ENCODE peak calls at places on chromosome 2, in eight cellular contexts. One of them, this sample, is unnamed.

GRCh38 chr2:172449916-172450550 is 22.6 kb downstream of the ITGA6 start:
- DNase-seq in thyroid gland: no peak
- DNase-seq in CD4-positive, alpha-beta memory T cell: no peak
- DNase-seq in heart left ventricle: no peak
- DNase-seq in left ventricle myocardium inferior: no peak
- DNase-seq in aorta: no peak
- DNase-seq in kidney: no peak
- DNase-seq in transverse colon: no peak
- DNase-seq in this sample: no peak

GRCh38 chr2:172178035-172178434 is 75.3 kb upstream of the DLX2 start:
- DNase-seq in thyroid gland: no peak
- DNase-seq in CD4-positive, alpha-beta memory T cell: no peak
- DNase-seq in heart left ventricle: no peak
- DNase-seq in left ventricle myocardium inferior: no peak
- DNase-seq in aorta: no peak
- DNase-seq in kidney: no peak
- DNase-seq in transverse colon: no peak
- DNase-seq in this sample: no peak

GRCh38 chr2:21411796-21412195 is 288.0 kb downstream of the TDRD15 start:
- DNase-seq in thyroid gland: no peak
- DNase-seq in CD4-positive, alpha-beta memory T cell: no peak
- DNase-seq in heart left ventricle: no peak
- DNase-seq in left ventricle myocardium inferior: no peak
- DNase-seq in aorta: no peak
- DNase-seq in kidney: no peak
- DNase-seq in transverse colon: no peak
- DNase-seq in this sample: no peak

GRCh38 chr2:224584111-224584764 is 925 bp downstream of the CUL3 start:
- DNase-seq in thyroid gland: peak; percentile 38
- DNase-seq in CD4-positive, alpha-beta memory T cell: peak; percentile 21
- DNase-seq in heart left ventricle: no peak
- DNase-seq in left ventricle myocardium inferior: peak; percentile 30
- DNase-seq in aorta: no peak
- DNase-seq in kidney: no peak
- DNase-seq in transverse colon: peak; percentile 36
- DNase-seq in this sample: peak; percentile 47

GRCh38 chr2:105179469-105180372 is 61.8 kb upstream of the GPR45 start:
- DNase-seq in thyroid gland: peak; percentile 65
- DNase-seq in CD4-positive, alpha-beta memory T cell: no peak
- DNase-seq in heart left ventricle: no peak
- DNase-seq in left ventricle myocardium inferior: no peak
- DNase-seq in aorta: no peak
- DNase-seq in kidney: peak; percentile 79
- DNase-seq in transverse colon: peak; percentile 55
- DNase-seq in this sample: peak; percentile 70

GRCh38 chr2:224389317-224389716 is 12.6 kb downstream of the FAM124B start:
- DNase-seq in thyroid gland: no peak
- DNase-seq in CD4-positive, alpha-beta memory T cell: no peak
- DNase-seq in heart left ventricle: no peak
- DNase-seq in left ventricle myocardium inferior: no peak
- DNase-seq in aorta: no peak
- DNase-seq in kidney: no peak
- DNase-seq in transverse colon: no peak
- DNase-seq in this sample: no peak

GRCh38 chr2:237858294-237859081 is 935 bp upstream of the RAMP1 start:
- DNase-seq in thyroid gland: peak; percentile 69
- DNase-seq in CD4-positive, alpha-beta memory T cell: peak; percentile 43
- DNase-seq in heart left ventricle: peak; percentile 67
- DNase-seq in left ventricle myocardium inferior: peak; percentile 50
- DNase-seq in aorta: peak; percentile 87
- DNase-seq in kidney: peak; percentile 84
- DNase-seq in transverse colon: peak; percentile 64
- DNase-seq in this sample: peak; percentile 54

GRCh38 chr2:72084584-72084976 is 63.1 kb downstream of the CYP26B1 start:
- DNase-seq in thyroid gland: no peak
- DNase-seq in CD4-positive, alpha-beta memory T cell: no peak
- DNase-seq in heart left ventricle: no peak
- DNase-seq in left ventricle myocardium inferior: no peak
- DNase-seq in aorta: no peak
- DNase-seq in kidney: no peak
- DNase-seq in transverse colon: no peak
- DNase-seq in this sample: no peak

GRCh38 chr2:45331034-45331786 is 279.9 kb downstream of the SRBD1 start:
- DNase-seq in thyroid gland: no peak
- DNase-seq in CD4-positive, alpha-beta memory T cell: no peak
- DNase-seq in heart left ventricle: no peak
- DNase-seq in left ventricle myocardium inferior: no peak
- DNase-seq in aorta: no peak
- DNase-seq in kidney: no peak
- DNase-seq in transverse colon: no peak
- DNase-seq in this sample: peak; percentile 33

GRCh38 chr2:167331636-167332232 is 443.5 kb downstream of the XIRP2 start:
- DNase-seq in thyroid gland: no peak
- DNase-seq in CD4-positive, alpha-beta memory T cell: no peak
- DNase-seq in heart left ventricle: no peak
- DNase-seq in left ventricle myocardium inferior: no peak
- DNase-seq in aorta: no peak
- DNase-seq in kidney: peak; percentile 7
- DNase-seq in transverse colon: peak; percentile 22
- DNase-seq in this sample: no peak

GRCh38 chr2:111165084-111165483 is 44.4 kb downstream of the BCL2L11 start:
- DNase-seq in thyroid gland: peak; percentile 39
- DNase-seq in CD4-positive, alpha-beta memory T cell: no peak
- DNase-seq in heart left ventricle: peak; percentile 76
- DNase-seq in left ventricle myocardium inferior: peak; percentile 62
- DNase-seq in aorta: no peak
- DNase-seq in kidney: no peak
- DNase-seq in transverse colon: no peak
- DNase-seq in this sample: no peak

GRCh38 chr2:240138275-240138984 is 2.0 kb downstream of the OTOS start:
- DNase-seq in thyroid gland: no peak
- DNase-seq in CD4-positive, alpha-beta memory T cell: no peak
- DNase-seq in heart left ventricle: no peak
- DNase-seq in left ventricle myocardium inferior: no peak
- DNase-seq in aorta: peak; percentile 50
- DNase-seq in kidney: peak; percentile 42
- DNase-seq in transverse colon: no peak
- DNase-seq in this sample: no peak

GRCh38 chr2:157871415-157871814 is 4.7 kb downstream of the ACVR1 start:
- DNase-seq in thyroid gland: no peak
- DNase-seq in CD4-positive, alpha-beta memory T cell: no peak
- DNase-seq in heart left ventricle: no peak
- DNase-seq in left ventricle myocardium inferior: no peak
- DNase-seq in aorta: no peak
- DNase-seq in kidney: no peak
- DNase-seq in transverse colon: no peak
- DNase-seq in this sample: no peak

GRCh38 chr2:240525802-240526201 is 32.0 kb downstream of the ANKMY1 start:
- DNase-seq in thyroid gland: no peak
- DNase-seq in CD4-positive, alpha-beta memory T cell: no peak
- DNase-seq in heart left ventricle: no peak
- DNase-seq in left ventricle myocardium inferior: no peak
- DNase-seq in aorta: peak; percentile 61
- DNase-seq in kidney: no peak
- DNase-seq in transverse colon: no peak
- DNase-seq in this sample: no peak

GRCh38 chr2:23404426-23404825 is 19.4 kb downstream of the KLHL29 start:
- DNase-seq in thyroid gland: no peak
- DNase-seq in CD4-positive, alpha-beta memory T cell: no peak
- DNase-seq in heart left ventricle: no peak
- DNase-seq in left ventricle myocardium inferior: no peak
- DNase-seq in aorta: no peak
- DNase-seq in kidney: no peak
- DNase-seq in transverse colon: peak; percentile 71
- DNase-seq in this sample: peak; percentile 45

GRCh38 chr2:36695746-36696415 is 626 bp upstream of the VIT start:
- DNase-seq in thyroid gland: no peak
- DNase-seq in CD4-positive, alpha-beta memory T cell: no peak
- DNase-seq in heart left ventricle: no peak
- DNase-seq in left ventricle myocardium inferior: no peak
- DNase-seq in aorta: no peak
- DNase-seq in kidney: no peak
- DNase-seq in transverse colon: no peak
- DNase-seq in this sample: no peak

GRCh38 chr2:62042944-62043343 is 137.5 kb downstream of the COMMD1 start:
- DNase-seq in thyroid gland: no peak
- DNase-seq in CD4-positive, alpha-beta memory T cell: no peak
- DNase-seq in heart left ventricle: no peak
- DNase-seq in left ventricle myocardium inferior: no peak
- DNase-seq in aorta: no peak
- DNase-seq in kidney: no peak
- DNase-seq in transverse colon: no peak
- DNase-seq in this sample: no peak

GRCh38 chr2:27379840-27380625 is 501 bp downstream of the ZNF513 start:
- DNase-seq in thyroid gland: peak; percentile 64
- DNase-seq in CD4-positive, alpha-beta memory T cell: peak; percentile 31
- DNase-seq in heart left ventricle: peak; percentile 89
- DNase-seq in left ventricle myocardium inferior: peak; percentile 70
- DNase-seq in aorta: peak; percentile 92
- DNase-seq in kidney: peak; percentile 93
- DNase-seq in transverse colon: peak; percentile 73
- DNase-seq in this sample: peak; percentile 84

GRCh38 chr2:27377618-27378095 is 2.9 kb downstream of the ZNF513 start:
- DNase-seq in thyroid gland: no peak
- DNase-seq in CD4-positive, alpha-beta memory T cell: no peak
- DNase-seq in heart left ventricle: no peak
- DNase-seq in left ventricle myocardium inferior: no peak
- DNase-seq in aorta: no peak
- DNase-seq in kidney: peak; percentile 74
- DNase-seq in transverse colon: no peak
- DNase-seq in this sample: no peak

GRCh38 chr2:27379383-27379839 is 1.1 kb downstream of the ZNF513 start:
- DNase-seq in thyroid gland: no peak
- DNase-seq in CD4-positive, alpha-beta memory T cell: no peak
- DNase-seq in heart left ventricle: no peak
- DNase-seq in left ventricle myocardium inferior: no peak
- DNase-seq in aorta: no peak
- DNase-seq in kidney: no peak
- DNase-seq in transverse colon: no peak
- DNase-seq in this sample: no peak

GRCh38 chr2:27378096-27378808 is 2.3 kb downstream of the ZNF513 start:
- DNase-seq in thyroid gland: peak; percentile 60
- DNase-seq in CD4-positive, alpha-beta memory T cell: no peak
- DNase-seq in heart left ventricle: no peak
- DNase-seq in left ventricle myocardium inferior: no peak
- DNase-seq in aorta: no peak
- DNase-seq in kidney: peak; percentile 81
- DNase-seq in transverse colon: no peak
- DNase-seq in this sample: no peak

DNA sequence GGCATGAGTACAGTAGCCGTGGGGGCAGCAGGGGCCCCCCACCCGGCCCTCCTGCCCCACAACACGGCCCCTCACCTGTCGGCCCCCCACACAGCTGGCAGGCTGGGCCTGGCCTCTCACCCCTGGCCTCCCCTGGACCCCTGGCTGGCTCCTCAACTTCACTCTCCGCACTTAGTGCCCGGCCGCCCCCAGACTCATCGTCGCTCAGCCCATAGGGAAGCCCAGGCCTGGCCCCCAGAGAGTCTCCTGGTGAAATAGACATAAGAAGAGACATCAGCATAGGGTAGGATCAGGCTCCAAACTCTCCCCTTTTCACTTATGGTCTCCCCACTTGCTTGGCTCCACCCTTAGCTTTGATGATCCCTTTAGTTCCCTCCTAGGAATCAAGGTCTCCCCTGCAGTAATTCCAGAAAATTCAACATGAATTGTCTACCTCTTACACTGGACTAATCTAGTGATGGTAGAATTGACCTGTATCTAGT is 1.7 kb downstream of the ZNF513 start:
- DNase-seq in thyroid gland: no peak
- DNase-seq in CD4-positive, alpha-beta memory T cell: no peak
- DNase-seq in heart left ventricle: no peak
- DNase-seq in left ventricle myocardium inferior: no peak
- DNase-seq in aorta: no peak
- DNase-seq in kidney: no peak
- DNase-seq in transverse colon: no peak
- DNase-seq in this sample: no peak
- H3K4me3 ChIP-seq in thyroid gland: no peak overlapping the region
- H3K4me3 ChIP-seq in CD4-positive, alpha-beta memory T cell: no peak overlapping the region
- H3K4me3 ChIP-seq in heart left ventricle: no peak overlapping the region
- H3K4me3 ChIP-seq in left ventricle myocardium inferior: peak overlapping the region; percentile 81
- H3K4me3 ChIP-seq in aorta: no peak overlapping the region
- H3K4me3 ChIP-seq in kidney: peak overlapping the region; percentile 85
- H3K4me3 ChIP-seq in transverse colon: no peak overlapping the region
- H3K4me3 ChIP-seq in this sample: no peak overlapping the region

GRCh38 chr2:216574586-216574985 is 58.6 kb upstream of the IGFBP2 start:
- DNase-seq in thyroid gland: no peak
- DNase-seq in CD4-positive, alpha-beta memory T cell: no peak
- DNase-seq in heart left ventricle: no peak
- DNase-seq in left ventricle myocardium inferior: no peak
- DNase-seq in aorta: no peak
- DNase-seq in kidney: no peak
- DNase-seq in transverse colon: no peak
- DNase-seq in this sample: no peak
- H3K4me1 ChIP-seq in thyroid gland: no peaks in the 10 kb centered on the region
- H3K4me1 ChIP-seq in CD4-positive, alpha-beta memory T cell: no peaks in the 10 kb centered on the region
- H3K4me1 ChIP-seq in heart left ventricle: peaks cover 13% of the 10 kb centered on the region
- H3K4me1 ChIP-seq in left ventricle myocardium inferior: peaks cover 36% of the 10 kb centered on the region
- H3K4me1 ChIP-seq in aorta: no peaks in the 10 kb centered on the region
- H3K4me1 ChIP-seq in kidney: peaks cover 3% of the 10 kb centered on the region
- H3K4me1 ChIP-seq in transverse colon: no peaks in the 10 kb centered on the region
- H3K4me1 ChIP-seq in this sample: peaks cover 8% of the 10 kb centered on the region

GRCh38 chr2:219519526-219519916 is 5.2 kb downstream of the ASIC4 start:
- DNase-seq in thyroid gland: no peak
- DNase-seq in CD4-positive, alpha-beta memory T cell: no peak
- DNase-seq in heart left ventricle: no peak
- DNase-seq in left ventricle myocardium inferior: no peak
- DNase-seq in aorta: no peak
- DNase-seq in kidney: no peak
- DNase-seq in transverse colon: no peak
- DNase-seq in this sample: no peak
- H3K27ac ChIP-seq in thyroid gland: no peak overlapping the region
- H3K27ac ChIP-seq in CD4-positive, alpha-beta memory T cell: no peak overlapping the region
- H3K27ac ChIP-seq in heart left ventricle: no peak overlapping the region
- H3K27ac ChIP-seq in left ventricle myocardium inferior: no peak overlapping the region
- H3K27ac ChIP-seq in aorta: no peak overlapping the region
- H3K27ac ChIP-seq in kidney: no peak overlapping the region
- H3K27ac ChIP-seq in transverse colon: no peak overlapping the region
- H3K27ac ChIP-seq in this sample: no peak overlapping the region

GRCh38 chr2:9002313-9002636 is 1.2 kb downstream of the MBOAT2 start:
- DNase-seq in thyroid gland: no peak
- DNase-seq in CD4-positive, alpha-beta memory T cell: no peak
- DNase-seq in heart left ventricle: no peak
- DNase-seq in left ventricle myocardium inferior: no peak
- DNase-seq in aorta: no peak
- DNase-seq in kidney: no peak
- DNase-seq in transverse colon: no peak
- DNase-seq in this sample: no peak
- H3K4me3 ChIP-seq in thyroid gland: peak overlapping the region; percentile 75
- H3K4me3 ChIP-seq in CD4-positive, alpha-beta memory T cell: no peak overlapping the region
- H3K4me3 ChIP-seq in heart left ventricle: peak overlapping the region; percentile 72
- H3K4me3 ChIP-seq in left ventricle myocardium inferior: peak overlapping the region; percentile 83
- H3K4me3 ChIP-seq in aorta: no peak overlapping the region
- H3K4me3 ChIP-seq in kidney: peak overlapping the region; percentile 69
- H3K4me3 ChIP-seq in transverse colon: peak overlapping the region; percentile 90
- H3K4me3 ChIP-seq in this sample: no peak overlapping the region

DNA sequence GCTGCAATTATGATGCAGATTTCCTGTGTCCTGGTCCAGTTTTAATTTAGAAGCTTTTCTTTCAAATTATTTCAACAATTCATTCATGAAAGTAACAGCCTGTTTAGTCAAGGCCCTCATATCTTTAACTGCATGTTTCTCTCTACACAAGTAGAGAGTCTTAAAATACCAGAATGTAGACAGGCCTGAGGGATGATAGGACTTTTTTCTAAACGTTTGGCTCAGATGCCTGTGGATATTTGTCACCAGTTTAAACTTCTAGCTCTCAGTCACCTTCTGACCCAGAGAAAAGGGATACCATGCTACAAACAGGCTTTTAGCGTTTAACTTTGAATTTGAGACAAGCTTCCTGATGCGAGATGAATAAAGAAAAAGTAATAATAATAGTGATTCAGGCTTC is 15.7 kb downstream of the COL5A2 start:
- DNase-seq in thyroid gland: no peak
- DNase-seq in CD4-positive, alpha-beta memory T cell: no peak
- DNase-seq in heart left ventricle: no peak
- DNase-seq in left ventricle myocardium inferior: no peak
- DNase-seq in aorta: no peak
- DNase-seq in kidney: no peak
- DNase-seq in transverse colon: no peak
- DNase-seq in this sample: no peak
- H3K4me1 ChIP-seq in thyroid gland: peaks cover 8% of the 10 kb centered on the region
- H3K4me1 ChIP-seq in CD4-positive, alpha-beta memory T cell: no peaks in the 10 kb centered on the region
- H3K4me1 ChIP-seq in heart left ventricle: peaks cover 30% of the 10 kb centered on the region
- H3K4me1 ChIP-seq in left ventricle myocardium inferior: peaks cover 27% of the 10 kb centered on the region
- H3K4me1 ChIP-seq in aorta: no peaks in the 10 kb centered on the region
- H3K4me1 ChIP-seq in kidney: no peaks in the 10 kb centered on the region
- H3K4me1 ChIP-seq in transverse colon: no peaks in the 10 kb centered on the region
- H3K4me1 ChIP-seq in this sample: no peaks in the 10 kb centered on the region